ENCODE peak calls at places on chromosomes 5 and 9, in four cellular contexts. A, M, L and W are unnamed samples.

GRCh38 chr9:682633-683508 is 158.6 kb upstream of the DMRT1 start:
- DNase-seq in A (no peak), M (peak; percentile 99), L (no peak), W (no peak)

GRCh38 chr5:33330416-33330815 is 110.3 kb upstream of the TARS1 start:
- DNase-seq in A (no peak), M (no peak), L (no peak), W (no peak)

GRCh38 chr5:34497031-34497808 is 158.9 kb upstream of the RAI14 start:
- DNase-seq in A (no peak), M (no peak), L (no peak), W (no peak)

GRCh38 chr5:175444060-175444904 is at the start of gene DRD1:
- DNase-seq in A (peak; percentile 59), M (no peak), L (no peak), W (peak; percentile 70)

GRCh38 chr9:85536076-85536475 is 205.7 kb downstream of the AGTPBP1 start:
- DNase-seq in A (no peak), M (no peak), L (no peak), W (no peak)

GRCh38 chr9:84271887-84272556 is 68.5 kb downstream of the SLC28A3 start:
- DNase-seq in A (no peak), M (no peak), L (no peak), W (no peak)

GRCh38 chr9:134962998-134963364 is 45.3 kb upstream of the FCN1 start:
- DNase-seq in A (no peak), M (no peak), L (no peak), W (no peak)

GRCh38 chr9:92723299-92723625 is 41.4 kb downstream of the BICD2 start:
- DNase-seq in A (no peak), M (no peak), L (no peak), W (no peak)

GRCh38 chr5:145829708-145830361 is 5.3 kb downstream of the PRELID2 start:
- DNase-seq in A (no peak), M (peak; percentile 31), L (no peak), W (no peak)

GRCh38 chr9:125190371-125190801 is 783 bp upstream of the PPP6C start:
- DNase-seq in A (peak; percentile 29), M (no peak), L (no peak), W (no peak)

GRCh38 chr9:131280660-131281059 is 4.3 kb upstream of the FAM78A start:
- DNase-seq in A (no peak), M (no peak), L (no peak), W (no peak)

GRCh38 chr9:131278421-131279111 is 2.3 kb upstream of the FAM78A start:
- DNase-seq in A (peak; percentile 84), M (no peak), L (no peak), W (no peak)

GRCh38 chr9:131279196-131279926 is 3.1 kb upstream of the FAM78A start:
- DNase-seq in A (peak; percentile 68), M (no peak), L (no peak), W (no peak)

GRCh38 chr9:131281119-131281965 is 5.0 kb upstream of the FAM78A start:
- DNase-seq in A (no peak), M (no peak), L (no peak), W (no peak)

GRCh38 chr9:131279927-131280530 is 3.7 kb upstream of the FAM78A start:
- DNase-seq in A (no peak), M (no peak), L (no peak), W (no peak)
- TF ChIP-seq POLR2AphosphoS2 in A (no peak), M (no peak), L (no peak), W (no peak)

GRCh38 chr5:56849671-56850070 is 34.3 kb downstream of the MAP3K1 start:
- DNase-seq in A (no peak), M (no peak), L (no peak), W (no peak)

GRCh38 chr5:56853710-56854109 is 38.4 kb downstream of the MAP3K1 start:
- DNase-seq in A (no peak), M (no peak), L (no peak), W (no peak)

GRCh38 chr5:56852228-56853000 is 37.1 kb downstream of the MAP3K1 start:
- DNase-seq in A (no peak), M (no peak), L (no peak), W (no peak)

GRCh38 chr5:56850423-56850822 is 35.1 kb downstream of the MAP3K1 start:
- DNase-seq in A (no peak), M (no peak), L (no peak), W (no peak)

GRCh38 chr5:56851258-56851941 is 36.1 kb downstream of the MAP3K1 start:
- DNase-seq in A (no peak), M (no peak), L (no peak), W (no peak)
- H3K4me3 ChIP-seq in A (no peak overlapping the region), M (no peak overlapping the region), L (no peak overlapping the region), W (no peak overlapping the region)

DNA sequence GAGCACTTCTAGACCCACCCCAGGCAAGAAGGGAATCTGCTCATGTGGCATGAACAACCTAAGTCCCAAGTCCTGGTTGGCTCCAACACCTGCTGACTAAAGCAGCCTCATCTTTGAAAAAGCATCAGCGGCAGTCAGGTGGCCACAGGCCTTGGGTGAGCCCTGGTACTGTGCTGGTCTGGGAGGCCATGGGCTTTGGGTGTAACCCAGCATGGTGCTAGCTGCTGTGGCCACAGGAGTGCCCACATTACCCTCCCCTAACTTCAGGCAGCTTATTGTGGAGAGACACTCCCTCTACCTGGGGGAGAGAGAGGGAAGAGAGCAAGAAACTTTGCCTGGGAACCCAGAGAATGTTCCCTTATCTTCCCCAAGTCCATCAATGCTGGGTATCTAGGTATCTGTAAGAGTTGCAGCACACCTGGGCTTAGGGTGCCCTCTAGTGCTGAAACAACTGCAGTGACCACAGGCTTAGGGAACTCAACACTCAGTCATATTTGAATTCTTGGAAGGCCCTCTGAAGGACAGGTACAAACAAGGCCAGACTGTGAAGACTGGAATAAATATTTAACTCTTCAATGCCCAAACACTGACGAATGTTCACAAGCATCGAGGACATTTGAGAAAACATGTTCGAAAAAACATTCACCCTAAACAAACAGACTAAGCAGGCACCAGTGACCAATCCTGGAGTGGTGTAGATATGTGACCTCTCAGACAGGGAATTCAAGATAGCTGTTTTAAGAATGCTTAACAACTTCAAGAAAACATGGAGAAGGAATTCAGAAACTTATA is 69.9 kb upstream of the OR2K2 start:
- DNase-seq in A (peak; percentile 10), M (peak; percentile 54), L (no peak), W (peak; percentile 15)
- TF ChIP-seq POLR2AphosphoS2 in A (no peak), M (no peak), L (no peak), W (no peak)

GRCh38 chr5:14156611-14157493 is 13.7 kb downstream of the TRIO start:
- DNase-seq in A (no peak), M (peak; percentile 34), L (peak; percentile 67), W (peak; percentile 77)
- H3K4me3 ChIP-seq in A (no peak overlapping the region), M (no peak overlapping the region), L (peak overlapping the region; percentile 20), W (peak overlapping the region; percentile 30)

DNA sequence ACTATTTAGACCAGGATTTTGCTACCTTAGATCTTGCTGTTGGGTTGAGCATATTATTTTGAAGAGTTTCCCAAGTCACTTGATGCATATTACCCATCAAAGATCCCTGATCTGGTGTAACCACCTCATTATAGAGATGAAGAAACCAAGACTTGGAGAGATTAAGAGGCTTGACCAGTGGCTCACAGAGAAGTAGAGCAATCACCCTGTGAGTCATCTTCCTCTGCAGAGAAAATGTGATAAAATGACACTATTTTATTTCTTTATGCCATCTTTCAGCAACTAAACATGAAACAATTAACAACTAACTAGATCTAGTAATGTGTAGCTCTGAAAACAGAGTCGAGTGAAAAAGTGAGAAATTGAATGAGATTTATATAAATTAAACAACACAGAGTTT is 76.1 kb downstream of the KIF4B start:
- DNase-seq in A (no peak), M (no peak), L (no peak), W (no peak)
- TF ChIP-seq POLR2AphosphoS2 in A (no peak), M (no peak), L (no peak), W (no peak)

GRCh38 chr9:109064963-109065701 is 51.8 kb upstream of the CTNNAL1 start:
- DNase-seq in A (no peak), M (no peak), L (no peak), W (peak; percentile 21)

GRCh38 chr9:109068764-109069163 is 51.0 kb downstream of the TMEM245 start:
- DNase-seq in A (no peak), M (no peak), L (no peak), W (no peak)

GRCh38 chr9:109060235-109060634 is 46.9 kb upstream of the CTNNAL1 start:
- DNase-seq in A (no peak), M (no peak), L (no peak), W (no peak)

GRCh38 chr9:109062543-109062942 is 49.2 kb upstream of the CTNNAL1 start:
- DNase-seq in A (no peak), M (no peak), L (no peak), W (no peak)

DNA sequence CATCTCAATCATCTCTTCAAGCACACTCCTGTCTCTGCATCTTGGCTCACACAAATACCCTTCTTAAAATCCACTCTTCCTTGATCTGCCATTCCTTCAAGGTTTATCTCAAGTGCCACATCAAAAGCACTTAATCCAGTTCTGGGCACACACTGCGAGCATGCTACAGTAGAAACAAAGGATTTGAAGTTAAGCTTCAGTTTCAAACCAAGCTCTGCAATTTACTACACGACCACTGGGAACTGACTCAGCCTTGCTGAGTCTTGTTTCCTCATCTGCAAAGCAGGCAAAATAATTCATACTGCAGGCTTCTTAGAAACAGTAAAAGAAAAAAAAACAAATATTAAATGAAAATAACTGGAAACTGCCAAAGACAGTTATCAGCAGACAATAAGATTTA is 50.5 kb upstream of the CTNNAL1 start:
- DNase-seq in A (no peak), M (no peak), L (no peak), W (no peak)
- H3K4me3 ChIP-seq in A (no peak overlapping the region), M (no peak overlapping the region), L (no peak overlapping the region), W (no peak overlapping the region)

GRCh38 chr5:144598451-144599068 is 427.9 kb downstream of the KCTD16 start:
- DNase-seq in A (no peak), M (no peak), L (no peak), W (no peak)
- TF ChIP-seq POLR2AphosphoS2 in A (no peak), M (no peak), L (no peak), W (no peak)